ENCODE peak calls at places on chromosomes 1 and 21, in five cellular contexts. One of them, this sample, is unnamed.

GRCh38 chr1:184156521-184157395 is 105.2 kb downstream of the TSEN15 start:
- DNase-seq in CD14-positive monocyte: no peak
- DNase-seq in nephron progenitor cell: no peak
- DNase-seq in SK-N-SH: no peak
- DNase-seq in HFFc6: no peak
- DNase-seq in this sample: no peak

GRCh38 chr1:205455581-205456382 is at the start of gene BLACAT1:
- DNase-seq in CD14-positive monocyte: no peak
- DNase-seq in nephron progenitor cell: no peak
- DNase-seq in SK-N-SH: no peak
- DNase-seq in HFFc6: no peak
- DNase-seq in this sample: no peak

GRCh38 chr1:195733826-195734225 is 874.4 kb downstream of the KCNT2 start:
- DNase-seq in CD14-positive monocyte: no peak
- DNase-seq in nephron progenitor cell: peak; percentile 12
- DNase-seq in SK-N-SH: no peak
- DNase-seq in HFFc6: no peak
- DNase-seq in this sample: no peak

GRCh38 chr1:91617242-91617837 is 116.7 kb downstream of the CDC7 start:
- DNase-seq in CD14-positive monocyte: no peak
- DNase-seq in nephron progenitor cell: peak; percentile 19
- DNase-seq in SK-N-SH: no peak
- DNase-seq in HFFc6: no peak
- DNase-seq in this sample: peak; percentile 69

GRCh38 chr1:208141793-208142192 is 102.4 kb downstream of the PLXNA2 start:
- DNase-seq in CD14-positive monocyte: no peak
- DNase-seq in nephron progenitor cell: peak; percentile 65
- DNase-seq in SK-N-SH: no peak
- DNase-seq in HFFc6: no peak
- DNase-seq in this sample: no peak

GRCh38 chr1:172293379-172293778 is 127.1 kb upstream of the C1orf105 start:
- DNase-seq in CD14-positive monocyte: no peak
- DNase-seq in nephron progenitor cell: no peak
- DNase-seq in SK-N-SH: no peak
- DNase-seq in HFFc6: no peak
- DNase-seq in this sample: no peak

GRCh38 chr1:5734996-5735395 is 257.2 kb downstream of the NPHP4 start:
- DNase-seq in CD14-positive monocyte: no peak
- DNase-seq in nephron progenitor cell: no peak
- DNase-seq in SK-N-SH: no peak
- DNase-seq in HFFc6: no peak
- DNase-seq in this sample: no peak

GRCh38 chr1:54200519-54200997 is 591 bp downstream of the MRPL37 start:
- DNase-seq in CD14-positive monocyte: no peak
- DNase-seq in nephron progenitor cell: no peak
- DNase-seq in SK-N-SH: no peak
- DNase-seq in HFFc6: no peak
- DNase-seq in this sample: no peak

GRCh38 chr1:5684791-5685190 is 307.4 kb downstream of the NPHP4 start:
- DNase-seq in CD14-positive monocyte: no peak
- DNase-seq in nephron progenitor cell: no peak
- DNase-seq in SK-N-SH: no peak
- DNase-seq in HFFc6: no peak
- DNase-seq in this sample: no peak

GRCh38 chr1:215076312-215076711 is 6.2 kb upstream of the KCNK2 start:
- DNase-seq in CD14-positive monocyte: no peak
- DNase-seq in nephron progenitor cell: peak; percentile 10
- DNase-seq in SK-N-SH: peak; percentile 4
- DNase-seq in HFFc6: peak; percentile 52
- DNase-seq in this sample: peak; percentile 61

GRCh38 chr1:47527653-47528272 is 89.9 kb downstream of the FOXD2 start:
- DNase-seq in CD14-positive monocyte: no peak
- DNase-seq in nephron progenitor cell: no peak
- DNase-seq in SK-N-SH: no peak
- DNase-seq in HFFc6: peak; percentile 4
- DNase-seq in this sample: peak; percentile 79

GRCh38 chr21:39221282-39221996 is 38.2 kb upstream of the PSMG1 start:
- DNase-seq in CD14-positive monocyte: no peak
- DNase-seq in nephron progenitor cell: no peak
- DNase-seq in SK-N-SH: no peak
- DNase-seq in HFFc6: no peak
- DNase-seq in this sample: no peak

GRCh38 chr1:245686446-245687030 is 531.8 kb downstream of the KIF26B start:
- DNase-seq in CD14-positive monocyte: no peak
- DNase-seq in nephron progenitor cell: no peak
- DNase-seq in SK-N-SH: no peak
- DNase-seq in HFFc6: no peak
- DNase-seq in this sample: no peak

GRCh38 chr1:51210055-51210454 is 26.0 kb upstream of the RNF11 start:
- DNase-seq in CD14-positive monocyte: no peak
- DNase-seq in nephron progenitor cell: no peak
- DNase-seq in SK-N-SH: no peak
- DNase-seq in HFFc6: no peak
- DNase-seq in this sample: no peak

GRCh38 chr1:107739183-107739582 is 225.8 kb downstream of the VAV3 start:
- DNase-seq in CD14-positive monocyte: no peak
- DNase-seq in nephron progenitor cell: no peak
- DNase-seq in SK-N-SH: no peak
- DNase-seq in HFFc6: no peak
- DNase-seq in this sample: no peak

GRCh38 chr1:19689856-19690255 is 25.2 kb downstream of the HTR6 start:
- DNase-seq in CD14-positive monocyte: no peak
- DNase-seq in nephron progenitor cell: no peak
- DNase-seq in SK-N-SH: no peak
- DNase-seq in HFFc6: no peak
- DNase-seq in this sample: no peak

GRCh38 chr1:225545649-225546048 is 107.3 kb downstream of the ENAH start:
- DNase-seq in CD14-positive monocyte: no peak
- DNase-seq in nephron progenitor cell: no peak
- DNase-seq in SK-N-SH: no peak
- DNase-seq in HFFc6: no peak
- DNase-seq in this sample: no peak

GRCh38 chr1:63522891-63523728 is at the start of the genes EFCAB7 and ITGB3BP:
- DNase-seq in CD14-positive monocyte: peak; percentile 86
- DNase-seq in nephron progenitor cell: peak; percentile 85
- DNase-seq in SK-N-SH: peak; percentile 79
- DNase-seq in HFFc6: peak; percentile 97
- DNase-seq in this sample: peak; percentile 88

GRCh38 chr1:108208724-108209404 is 8.7 kb upstream of the SLC25A24 start:
- DNase-seq in CD14-positive monocyte: no peak
- DNase-seq in nephron progenitor cell: peak; percentile 19
- DNase-seq in SK-N-SH: no peak
- DNase-seq in HFFc6: no peak
- DNase-seq in this sample: no peak

GRCh38 chr1:66540434-66541032 is 6.6 kb downstream of the SGIP1 start:
- DNase-seq in CD14-positive monocyte: no peak
- DNase-seq in nephron progenitor cell: no peak
- DNase-seq in SK-N-SH: no peak
- DNase-seq in HFFc6: peak; percentile 65
- DNase-seq in this sample: no peak

DNA sequence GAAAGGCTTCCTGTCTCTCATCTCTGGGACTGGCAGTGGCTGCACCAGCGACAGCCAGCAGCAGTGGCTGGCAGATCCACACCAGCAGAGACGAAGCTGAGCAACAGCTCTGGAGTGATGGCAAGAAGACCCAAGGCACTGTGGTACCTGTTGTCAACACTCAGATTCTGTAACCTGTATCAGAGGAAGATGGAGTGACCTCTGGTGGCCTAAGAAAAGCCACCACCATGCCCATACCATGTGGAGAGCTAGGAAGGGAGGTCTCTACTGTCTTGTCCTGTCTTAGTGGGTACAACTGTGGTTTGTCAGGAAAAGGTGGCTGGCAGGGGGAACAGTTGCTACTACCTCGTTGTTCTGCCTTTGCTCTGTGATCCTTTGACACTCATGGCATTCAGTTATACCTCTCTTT is 22.5 kb upstream of the RHBDL2 start:
- DNase-seq in CD14-positive monocyte: no peak
- DNase-seq in nephron progenitor cell: no peak
- DNase-seq in SK-N-SH: peak; percentile 26
- DNase-seq in HFFc6: no peak
- DNase-seq in this sample: peak; percentile 17
- TF ChIP-seq CTCF in CD14-positive monocyte: no peak
- TF ChIP-seq CTCF in nephron progenitor cell: no peak
- TF ChIP-seq CTCF in SK-N-SH: peak; percentile 27
- TF ChIP-seq CTCF in HFFc6: peak; percentile 32
- TF ChIP-seq CTCF in this sample: no peak

GRCh38 chr1:243712890-243713425 is 137.1 kb downstream of the AKT3 start:
- DNase-seq in CD14-positive monocyte: no peak
- DNase-seq in nephron progenitor cell: no peak
- DNase-seq in SK-N-SH: no peak
- DNase-seq in HFFc6: no peak
- DNase-seq in this sample: no peak
- TF ChIP-seq CTCF in CD14-positive monocyte: peak; percentile 52
- TF ChIP-seq CTCF in nephron progenitor cell: no peak
- TF ChIP-seq CTCF in SK-N-SH: peak; percentile 59
- TF ChIP-seq CTCF in HFFc6: peak; percentile 65
- TF ChIP-seq CTCF in this sample: peak; percentile 52

GRCh38 chr1:176803042-176803441 is 340.1 kb downstream of the PAPPA2 start:
- DNase-seq in CD14-positive monocyte: no peak
- DNase-seq in nephron progenitor cell: no peak
- DNase-seq in SK-N-SH: no peak
- DNase-seq in HFFc6: no peak
- DNase-seq in this sample: no peak
- TF ChIP-seq CTCF in CD14-positive monocyte: no peak
- TF ChIP-seq CTCF in nephron progenitor cell: no peak
- TF ChIP-seq CTCF in SK-N-SH: no peak
- TF ChIP-seq CTCF in HFFc6: no peak
- TF ChIP-seq CTCF in this sample: no peak

DNA sequence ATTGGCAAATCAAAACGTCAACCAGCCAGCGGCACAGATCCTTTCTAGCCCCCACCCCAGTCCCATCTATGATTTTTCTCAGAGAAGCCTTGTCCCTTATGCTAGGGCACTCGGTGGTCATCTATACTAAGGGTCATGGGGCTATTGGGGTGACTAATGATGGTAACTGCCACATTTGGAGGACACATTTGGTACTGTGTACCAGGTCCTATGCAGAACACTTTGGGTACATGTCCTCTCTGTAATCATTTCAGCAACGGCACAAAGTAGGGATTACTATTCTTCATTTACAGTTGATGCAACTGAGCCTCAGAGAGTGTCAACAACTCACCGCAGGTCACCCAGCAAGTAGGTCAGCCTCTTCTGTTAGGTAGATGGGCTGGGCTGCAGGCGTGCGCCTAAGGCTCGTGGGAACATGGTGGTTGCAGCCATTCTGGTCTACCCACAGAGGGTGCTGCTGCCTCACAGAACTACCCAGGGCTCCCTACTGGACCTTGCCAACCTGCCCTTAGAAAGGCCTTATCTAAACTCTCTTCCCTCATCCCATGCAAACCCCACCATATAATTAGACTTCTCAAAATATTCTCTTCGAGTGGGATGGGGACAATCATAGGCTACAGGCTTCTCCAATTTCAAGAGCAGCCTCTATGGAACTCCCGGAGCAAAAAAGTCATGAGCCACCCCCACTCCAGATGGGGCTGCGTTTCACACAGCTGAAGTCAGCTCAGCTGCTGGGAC is 5.7 kb upstream of the SDHB start:
- DNase-seq in CD14-positive monocyte: peak; percentile 81
- DNase-seq in nephron progenitor cell: peak; percentile 71
- DNase-seq in SK-N-SH: peak; percentile 78
- DNase-seq in HFFc6: peak; percentile 56
- DNase-seq in this sample: peak; percentile 74
- TF ChIP-seq CTCF in CD14-positive monocyte: peak; percentile 90
- TF ChIP-seq CTCF in nephron progenitor cell: peak; percentile 78
- TF ChIP-seq CTCF in SK-N-SH: peak; percentile 77
- TF ChIP-seq CTCF in HFFc6: peak; percentile 80
- TF ChIP-seq CTCF in this sample: peak; percentile 55

DNA sequence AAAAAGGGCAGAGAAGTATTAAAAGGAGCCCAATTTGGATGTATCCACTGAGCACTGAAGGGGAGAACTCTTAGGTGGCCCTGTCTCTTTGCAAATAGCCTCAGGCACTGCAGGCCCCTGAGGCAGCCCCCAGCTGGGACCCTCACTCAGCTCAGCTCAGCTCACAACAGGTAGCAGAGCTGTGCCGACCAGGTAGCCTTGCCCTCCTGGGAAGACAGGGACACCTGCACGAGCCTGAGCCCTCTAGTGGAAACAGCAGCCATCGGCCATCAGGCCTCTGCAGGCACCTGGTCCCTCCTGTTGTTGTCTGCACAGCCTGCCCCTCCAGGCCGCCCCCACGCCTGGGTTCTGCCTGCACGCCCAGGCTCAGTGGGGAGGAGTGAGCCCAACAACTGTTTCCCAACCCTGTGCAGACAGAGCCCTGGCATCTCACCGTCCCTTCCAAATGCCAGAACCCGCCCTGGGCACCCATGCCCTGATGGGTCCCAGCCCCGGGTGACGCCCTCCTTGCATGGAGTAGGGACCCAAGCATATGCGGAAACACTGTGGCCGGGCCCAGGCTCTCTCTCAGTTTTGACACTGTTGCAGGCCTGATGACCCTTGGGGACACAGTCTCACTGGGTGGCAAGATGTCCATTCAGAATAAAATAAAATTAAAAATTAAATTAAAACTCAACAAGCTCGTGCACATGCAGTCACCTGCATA is 60.0 kb upstream of the AJAP1 start:
- DNase-seq in CD14-positive monocyte: no peak
- DNase-seq in nephron progenitor cell: no peak
- DNase-seq in SK-N-SH: no peak
- DNase-seq in HFFc6: no peak
- DNase-seq in this sample: no peak
- TF ChIP-seq CTCF in CD14-positive monocyte: no peak
- TF ChIP-seq CTCF in nephron progenitor cell: no peak
- TF ChIP-seq CTCF in SK-N-SH: no peak
- TF ChIP-seq CTCF in HFFc6: no peak
- TF ChIP-seq CTCF in this sample: no peak

GRCh38 chr1:155504207-155504606 is 58.4 kb downstream of the ASH1L start:
- DNase-seq in CD14-positive monocyte: no peak
- DNase-seq in nephron progenitor cell: no peak
- DNase-seq in SK-N-SH: peak; percentile 50
- DNase-seq in HFFc6: peak; percentile 32
- DNase-seq in this sample: peak; percentile 9
- TF ChIP-seq CTCF in CD14-positive monocyte: peak; percentile 30
- TF ChIP-seq CTCF in nephron progenitor cell: no peak
- TF ChIP-seq CTCF in SK-N-SH: peak; percentile 61
- TF ChIP-seq CTCF in HFFc6: peak; percentile 60
- TF ChIP-seq CTCF in this sample: no peak

DNA sequence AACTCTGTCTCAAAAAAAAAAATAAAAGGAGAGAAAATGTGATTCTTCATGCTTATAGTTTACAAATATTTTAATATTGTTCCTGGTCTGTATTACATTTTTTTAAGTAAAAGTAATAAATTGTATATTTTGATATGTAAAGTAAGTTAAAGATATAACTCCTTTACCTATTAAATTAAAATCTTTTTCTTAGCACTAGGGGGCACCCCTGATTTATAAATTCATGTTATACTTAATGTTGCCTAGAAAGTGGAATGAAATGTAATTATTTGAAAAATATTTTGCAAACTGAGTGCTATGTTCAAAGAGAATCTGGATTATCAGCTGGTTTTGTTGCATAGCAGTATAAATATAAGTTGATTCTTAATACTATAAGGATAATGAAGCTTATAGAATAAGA is 49.2 kb downstream of the RALGPS2 start:
- DNase-seq in CD14-positive monocyte: no peak
- DNase-seq in nephron progenitor cell: no peak
- DNase-seq in SK-N-SH: peak; percentile 22
- DNase-seq in HFFc6: no peak
- DNase-seq in this sample: no peak
- TF ChIP-seq CTCF in CD14-positive monocyte: no peak
- TF ChIP-seq CTCF in nephron progenitor cell: peak; percentile 18
- TF ChIP-seq CTCF in SK-N-SH: peak; percentile 61
- TF ChIP-seq CTCF in HFFc6: peak; percentile 78
- TF ChIP-seq CTCF in this sample: peak; percentile 28

GRCh38 chr1:201876148-201876547 is 12.6 kb upstream of the SHISA4 start:
- DNase-seq in CD14-positive monocyte: no peak
- DNase-seq in nephron progenitor cell: no peak
- DNase-seq in SK-N-SH: no peak
- DNase-seq in HFFc6: no peak
- DNase-seq in this sample: peak; percentile 33
- TF ChIP-seq CTCF in CD14-positive monocyte: no peak
- TF ChIP-seq CTCF in nephron progenitor cell: peak; percentile 16
- TF ChIP-seq CTCF in SK-N-SH: peak; percentile 60
- TF ChIP-seq CTCF in HFFc6: peak; percentile 74
- TF ChIP-seq CTCF in this sample: peak; percentile 38

This sample was measured in Calu3.